ENCODE peak calls at places on chromosomes 12 and 14, in four cellular contexts. One of them, this sample, is unnamed.

GRCh38 chr14:100440207-100440631 is 117.1 kb downstream of the SLC25A47 start:
- DNase-seq in NCI-H69: peak
- DNase-seq in stimulated activated CD4-positive, alpha-beta T cell treated with anti-CD3 and anti-CD28 coated beads, Interleukin-2, amount 100 ng/mL, for 48 hours: no peak
- DNase-seq in anterior cingulate cortex: peak
- DNase-seq in this sample: peak

GRCh38 chr14:24323341-24323740 is 11.5 kb downstream of the ADCY4 start:
- DNase-seq in stimulated activated CD4-positive, alpha-beta T cell treated with anti-CD3 and anti-CD28 coated beads, Interleukin-2, amount 100 ng/mL, for 48 hours: no peak
- DNase-seq in NCI-H69: no peak
- DNase-seq in anterior cingulate cortex: no peak
- DNase-seq in this sample: no peak

GRCh38 chr14:72463291-72463866 is 430.5 kb downstream of the DPF3 start:
- DNase-seq in anterior cingulate cortex: no peak
- DNase-seq in stimulated activated CD4-positive, alpha-beta T cell treated with anti-CD3 and anti-CD28 coated beads, Interleukin-2, amount 100 ng/mL, for 48 hours: no peak
- DNase-seq in NCI-H69: no peak
- DNase-seq in this sample: no peak

GRCh38 chr14:85532981-85533820 is 3.3 kb downstream of the FLRT2 start:
- DNase-seq in NCI-H69: peak
- DNase-seq in anterior cingulate cortex: peak
- DNase-seq in stimulated activated CD4-positive, alpha-beta T cell treated with anti-CD3 and anti-CD28 coated beads, Interleukin-2, amount 100 ng/mL, for 48 hours: no peak
- DNase-seq in this sample: peak

GRCh38 chr14:29800961-29801360 is 126.7 kb downstream of the PRKD1 start:
- DNase-seq in stimulated activated CD4-positive, alpha-beta T cell treated with anti-CD3 and anti-CD28 coated beads, Interleukin-2, amount 100 ng/mL, for 48 hours: no peak
- DNase-seq in anterior cingulate cortex: no peak
- DNase-seq in NCI-H69: peak
- DNase-seq in this sample: no peak

GRCh38 chr12:77343291-77343690 is 277.9 kb upstream of the E2F7 start:
- DNase-seq in stimulated activated CD4-positive, alpha-beta T cell treated with anti-CD3 and anti-CD28 coated beads, Interleukin-2, amount 100 ng/mL, for 48 hours: no peak
- DNase-seq in anterior cingulate cortex: no peak
- DNase-seq in NCI-H69: no peak
- DNase-seq in this sample: no peak

GRCh38 chr12:110557300-110557699 is 25.8 kb downstream of the PPTC7 start:
- DNase-seq in stimulated activated CD4-positive, alpha-beta T cell treated with anti-CD3 and anti-CD28 coated beads, Interleukin-2, amount 100 ng/mL, for 48 hours: no peak
- DNase-seq in anterior cingulate cortex: no peak
- DNase-seq in NCI-H69: no peak
- DNase-seq in this sample: no peak

GRCh38 chr12:64006211-64006610 is 161.7 kb downstream of the SRGAP1 start:
- DNase-seq in NCI-H69: no peak
- DNase-seq in stimulated activated CD4-positive, alpha-beta T cell treated with anti-CD3 and anti-CD28 coated beads, Interleukin-2, amount 100 ng/mL, for 48 hours: no peak
- DNase-seq in anterior cingulate cortex: no peak
- DNase-seq in this sample: no peak

GRCh38 chr12:75978677-75979076 is 52.9 kb downstream of the PHLDA1 start:
- DNase-seq in stimulated activated CD4-positive, alpha-beta T cell treated with anti-CD3 and anti-CD28 coated beads, Interleukin-2, amount 100 ng/mL, for 48 hours: no peak
- DNase-seq in anterior cingulate cortex: no peak
- DNase-seq in NCI-H69: no peak
- DNase-seq in this sample: no peak

GRCh38 chr14:42110167-42110566 is 503.5 kb downstream of the LRFN5 start:
- DNase-seq in stimulated activated CD4-positive, alpha-beta T cell treated with anti-CD3 and anti-CD28 coated beads, Interleukin-2, amount 100 ng/mL, for 48 hours: no peak
- DNase-seq in anterior cingulate cortex: no peak
- DNase-seq in NCI-H69: peak
- DNase-seq in this sample: peak

GRCh38 chr14:103880334-103880985 is 33.1 kb upstream of the PPP1R13B start:
- DNase-seq in NCI-H69: peak
- DNase-seq in anterior cingulate cortex: no peak
- DNase-seq in stimulated activated CD4-positive, alpha-beta T cell treated with anti-CD3 and anti-CD28 coated beads, Interleukin-2, amount 100 ng/mL, for 48 hours: no peak
- DNase-seq in this sample: peak

GRCh38 chr14:59148334-59148900 is 40.0 kb upstream of the DAAM1 start:
- DNase-seq in NCI-H69: peak
- DNase-seq in anterior cingulate cortex: no peak
- DNase-seq in stimulated activated CD4-positive, alpha-beta T cell treated with anti-CD3 and anti-CD28 coated beads, Interleukin-2, amount 100 ng/mL, for 48 hours: no peak
- DNase-seq in this sample: no peak

GRCh38 chr14:54683882-54684794 is 117.2 kb downstream of the SAMD4A start:
- DNase-seq in NCI-H69: no peak
- DNase-seq in stimulated activated CD4-positive, alpha-beta T cell treated with anti-CD3 and anti-CD28 coated beads, Interleukin-2, amount 100 ng/mL, for 48 hours: no peak
- DNase-seq in anterior cingulate cortex: no peak
- DNase-seq in this sample: peak

GRCh38 chr14:99809864-99810854 is 16.9 kb downstream of the EML1 start:
- DNase-seq in anterior cingulate cortex: no peak
- DNase-seq in NCI-H69: no peak
- DNase-seq in stimulated activated CD4-positive, alpha-beta T cell treated with anti-CD3 and anti-CD28 coated beads, Interleukin-2, amount 100 ng/mL, for 48 hours: no peak
- DNase-seq in this sample: no peak

GRCh38 chr12:127373572-127373971 is 893.4 kb upstream of the TMEM132C start:
- DNase-seq in stimulated activated CD4-positive, alpha-beta T cell treated with anti-CD3 and anti-CD28 coated beads, Interleukin-2, amount 100 ng/mL, for 48 hours: no peak
- DNase-seq in anterior cingulate cortex: no peak
- DNase-seq in NCI-H69: no peak
- DNase-seq in this sample: no peak

GRCh38 chr14:71388862-71389261 is 481.6 kb downstream of the PCNX1 start:
- DNase-seq in NCI-H69: no peak
- DNase-seq in anterior cingulate cortex: no peak
- DNase-seq in stimulated activated CD4-positive, alpha-beta T cell treated with anti-CD3 and anti-CD28 coated beads, Interleukin-2, amount 100 ng/mL, for 48 hours: no peak
- DNase-seq in this sample: no peak

GRCh38 chr12:69275471-69275891 is 36.1 kb downstream of the CPSF6 start:
- DNase-seq in stimulated activated CD4-positive, alpha-beta T cell treated with anti-CD3 and anti-CD28 coated beads, Interleukin-2, amount 100 ng/mL, for 48 hours: no peak
- DNase-seq in NCI-H69: no peak
- DNase-seq in anterior cingulate cortex: no peak
- DNase-seq in this sample: no peak

GRCh38 chr12:54364413-54364812 is at the start of gene GPR84:
- DNase-seq in anterior cingulate cortex: no peak
- DNase-seq in stimulated activated CD4-positive, alpha-beta T cell treated with anti-CD3 and anti-CD28 coated beads, Interleukin-2, amount 100 ng/mL, for 48 hours: no peak
- DNase-seq in NCI-H69: no peak
- DNase-seq in this sample: no peak

GRCh38 chr12:89988156-89988555 is 279.5 kb upstream of the ATP2B1 start:
- DNase-seq in anterior cingulate cortex: no peak
- DNase-seq in stimulated activated CD4-positive, alpha-beta T cell treated with anti-CD3 and anti-CD28 coated beads, Interleukin-2, amount 100 ng/mL, for 48 hours: no peak
- DNase-seq in NCI-H69: no peak
- DNase-seq in this sample: peak

GRCh38 chr14:100880271-100881101 is 23.0 kb downstream of the RTL1 start:
- DNase-seq in anterior cingulate cortex: no peak
- DNase-seq in stimulated activated CD4-positive, alpha-beta T cell treated with anti-CD3 and anti-CD28 coated beads, Interleukin-2, amount 100 ng/mL, for 48 hours: no peak
- DNase-seq in NCI-H69: no peak
- DNase-seq in this sample: no peak

GRCh38 chr12:56087220-56087619 is 7.3 kb downstream of the ERBB3 start:
- DNase-seq in NCI-H69: peak
- DNase-seq in anterior cingulate cortex: no peak
- DNase-seq in stimulated activated CD4-positive, alpha-beta T cell treated with anti-CD3 and anti-CD28 coated beads, Interleukin-2, amount 100 ng/mL, for 48 hours: no peak
- DNase-seq in this sample: no peak

GRCh38 chr12:93727195-93727811 is 50.1 kb downstream of the CRADD start:
- DNase-seq in anterior cingulate cortex: no peak
- DNase-seq in NCI-H69: peak
- DNase-seq in stimulated activated CD4-positive, alpha-beta T cell treated with anti-CD3 and anti-CD28 coated beads, Interleukin-2, amount 100 ng/mL, for 48 hours: no peak
- DNase-seq in this sample: peak

GRCh38 chr12:110537605-110538409 is 35.7 kb downstream of the RAD9B start:
- DNase-seq in anterior cingulate cortex: no peak
- DNase-seq in NCI-H69: no peak
- DNase-seq in stimulated activated CD4-positive, alpha-beta T cell treated with anti-CD3 and anti-CD28 coated beads, Interleukin-2, amount 100 ng/mL, for 48 hours: no peak
- DNase-seq in this sample: no peak